ENCODE peak calls at places on chromosomes 4 and X, in four cellular contexts. K is NCI-H1105, W is hepatocyte, P is NCI-H524. L is an unnamed sample.

GRCh38 chr4:780730-781492 is 45.0 kb downstream of the CPLX1 start:
- DNase-seq in P (no peak), W (no peak), K (no peak), L (no peak)

GRCh38 chr4:8846864-8847263 is 24.8 kb downstream of the HMX1 start:
- DNase-seq in K (no peak), P (no peak), W (no peak), L (no peak)

GRCh38 chr4:153513596-153513995 is 47.4 kb downstream of the TMEM131L start:
- DNase-seq in W (no peak), K (no peak), P (no peak), L (no peak)

GRCh38 chr4:24978291-24979072 is 52.3 kb downstream of the LGI2 start:
- DNase-seq in P (no peak), K (no peak), W (no peak), L (no peak)

GRCh38 chr4:101596786-101597185 is 193.7 kb upstream of the BANK1 start:
- DNase-seq in W (no peak), P (no peak), K (no peak), L (no peak)

GRCh38 chrX:11558972-11559371 is 106.7 kb downstream of the ARHGAP6 start:
- DNase-seq in W (peak), K (no peak), P (peak), L (no peak)

GRCh38 chrX:49208399-49208798 is 8.4 kb upstream of the SYP start:
- DNase-seq in W (no peak), K (no peak), P (no peak), L (no peak)

GRCh38 chrX:39258331-39258730 is 457.1 kb downstream of the MID1IP1 start:
- DNase-seq in P (peak), W (no peak), K (no peak), L (no peak)

GRCh38 chr4:185381794-185382193 is 13.9 kb downstream of the LRP2BP start:
- DNase-seq in P (no peak), W (no peak), K (no peak), L (no peak)

GRCh38 chr4:15303052-15303641 is 124.7 kb upstream of the C1QTNF7 start:
- DNase-seq in K (no peak), P (no peak), W (peak), L (no peak)

GRCh38 chrX:49190783-49191032 is 4.5 kb upstream of the PRICKLE3 start:
- DNase-seq in W (no peak), P (no peak), K (no peak), L (no peak)

GRCh38 chr4:2087170-2087569 is 28.0 kb downstream of the NAT8L start:
- DNase-seq in P (no peak), K (no peak), W (no peak), L (no peak)

GRCh38 chrX:154470914-154471568 is 8.0 kb downstream of the LAGE3 start:
- DNase-seq in K (no peak), W (no peak), P (no peak), L (no peak)

GRCh38 chrX:12791253-12792228 is at the start of gene PRPS2:
- DNase-seq in K (peak), W (peak), P (peak), L (no peak)

GRCh38 chr4:128468485-128468989 is 180.9 kb upstream of the PGRMC2 start:
- DNase-seq in K (peak), P (no peak), W (peak), L (no peak)

GRCh38 chr4:140789752-140790151 is 33.6 kb upstream of the TBC1D9 start:
- DNase-seq in P (no peak), W (no peak), K (no peak), L (no peak)

GRCh38 chr4:8394125-8394524 is 46.4 kb downstream of the ACOX3 start:
- DNase-seq in P (no peak), K (no peak), W (peak), L (no peak)

GRCh38 chrX:38232287-38232686 is 11.6 kb upstream of the SRPX start:
- DNase-seq in P (no peak), W (no peak), K (no peak), L (no peak)

GRCh38 chrX:153763298-153763932 is 634 bp upstream of the PLXNB3 start:
- DNase-seq in W (no peak), K (no peak), P (no peak), L (no peak)

GRCh38 chr4:41050840-41051775 is 163.2 kb downstream of the APBB2 start:
- DNase-seq in W (no peak), P (no peak), K (no peak), L (no peak)

GRCh38 chrX:119669424-119670037 is 23.4 kb downstream of the SEPTIN6 start:
- DNase-seq in P (no peak), K (no peak), W (peak), L (no peak)

GRCh38 chr4:5128569-5128968 is 77.3 kb downstream of the STK32B start:
- DNase-seq in W (no peak), K (no peak), P (no peak), L (no peak)

GRCh38 chr4:23667659-23668058 is 222.2 kb downstream of the PPARGC1A start:
- DNase-seq in K (no peak), W (no peak), P (no peak), L (no peak)

GRCh38 chrX:10833299-10834169 is 213.1 kb upstream of the MID1 start:
- DNase-seq in W (peak), K (no peak), P (no peak), L (no peak)

GRCh38 chr4:184400891-184401290 is 73.5 kb downstream of the IRF2 start:
- DNase-seq in W (no peak), K (no peak), P (no peak), L (no peak)

GRCh38 chr4:20272411-20272872 is 20.7 kb downstream of the SLIT2 start:
- DNase-seq in K (no peak), P (no peak), W (no peak), L (no peak)

GRCh38 chr4:105361021-105361420 is 112.8 kb downstream of the PPA2 start:
- DNase-seq in P (no peak), K (no peak), W (no peak), L (no peak)

GRCh38 chr4:56468097-56468422 is 643 bp downstream of the SRP72 start:
- DNase-seq in P (no peak), W (peak), K (no peak), L (no peak)

GRCh38 chr4:64713256-64713840 is 304.1 kb upstream of the TECRL start:
- DNase-seq in W (peak), K (no peak), P (no peak), L (no peak)

GRCh38 chr4:151952711-151953254 is 192.0 kb upstream of the GATB start:
- DNase-seq in P (no peak), K (no peak), W (no peak), L (no peak)

GRCh38 chrX:48468693-48469691 is 1.1 kb downstream of the SLC38A5 start:
- DNase-seq in W (no peak), K (no peak), P (peak), L (no peak)

GRCh38 chr4:54091637-54092404 is 8.1 kb upstream of the GSX2 start:
- DNase-seq in W (peak), K (peak), P (peak), L (peak)

GRCh38 chrX:19064175-19064574 is 58.1 kb downstream of the ADGRG2 start:
- DNase-seq in K (no peak), P (peak), W (no peak), L (no peak)

GRCh38 chr4:119517361-119518229 is 111.0 kb downstream of the PDE5A start:
- DNase-seq in K (no peak), P (no peak), W (peak), L (no peak)

GRCh38 chr4:25406081-25406692 is 29.1 kb downstream of the ANAPC4 start:
- DNase-seq in K (no peak), W (no peak), P (no peak), L (no peak)

GRCh38 chr4:8515316-8516060 is 64.7 kb upstream of the GPR78 start:
- DNase-seq in K (no peak), P (peak), W (no peak), L (no peak)

GRCh38 chr4:18445110-18445509 is 423.6 kb upstream of the LCORL start:
- DNase-seq in W (no peak), K (no peak), P (no peak), L (no peak)

GRCh38 chrX:19866626-19867410 is 20.6 kb downstream of the SH3KBP1 start:
- DNase-seq in W (no peak), P (no peak), K (no peak), L (no peak)

L was measured in NCI-H1436 treated with DMSO at 0.1 percent for 48 hours.